ENCODE peak calls at places on chromosome 13, in nine cellular contexts. S is fibroblast of lung, V is cerebellum, C is lung, X is anterior cingulate cortex, W is lower leg skin, F is SK-N-MC, I is Daoy, Q is dorsolateral prefrontal cortex. Y is an unnamed sample.

GRCh38 chr13:110187501-110188161 is 119.3 kb downstream of the COL4A1 start:
- DNase-seq in F (peak; percentile 61), X (no peak), W (no peak), I (peak; percentile 42), C (no peak), Q (no peak), S (peak; percentile 88), V (no peak), Y (no peak)

GRCh38 chr13:38543561-38543960 is 143.3 kb upstream of the FREM2 start:
- DNase-seq in V (no peak), W (no peak), C (no peak), I (no peak), X (no peak), Q (no peak), F (no peak), S (peak; percentile 70), Y (no peak)

GRCh38 chr13:62747152-62747551 is 1331.5 kb upstream of the PCDH20 start:
- DNase-seq in S (no peak), I (peak; percentile 2), C (no peak), F (no peak), W (no peak), Q (no peak), X (no peak), V (no peak), Y (no peak)

GRCh38 chr13:92429231-92429630 is 797.4 kb upstream of the GPC6 start:
- DNase-seq in W (no peak), V (no peak), I (no peak), Q (no peak), C (no peak), X (no peak), S (no peak), F (no peak), Y (no peak)

GRCh38 chr13:106372199-106373160 is 163.0 kb downstream of the EFNB2 start:
- DNase-seq in Q (no peak), V (no peak), F (no peak), C (no peak), W (no peak), S (peak; percentile 89), I (no peak), X (no peak), Y (no peak)

GRCh38 chr13:113209336-113209879 is at the start of gene CUL4A:
- DNase-seq in C (peak; percentile 77), S (peak; percentile 70), F (no peak), V (peak; percentile 89), X (peak; percentile 67), Q (peak; percentile 67), I (peak; percentile 82), W (peak; percentile 72), Y (peak; percentile 27)

GRCh38 chr13:74306496-74306895 is 172.3 kb upstream of the KLF12 start:
- DNase-seq in I (no peak), V (no peak), X (no peak), C (no peak), S (peak; percentile 40), Q (no peak), W (no peak), F (peak; percentile 22), Y (no peak)

GRCh38 chr13:39047560-39047959 is 9.3 kb downstream of the NHLRC3 start:
- DNase-seq in Q (no peak), S (no peak), C (no peak), X (no peak), I (no peak), V (no peak), W (no peak), F (no peak), Y (no peak)

GRCh38 chr13:107993239-107993948 is 221.9 kb downstream of the LIG4 start:
- DNase-seq in Q (no peak), S (peak; percentile 2), W (no peak), V (no peak), X (no peak), C (no peak), F (no peak), I (peak; percentile 12), Y (no peak)

GRCh38 chr13:36718146-36718545 is 44.3 kb downstream of the SERTM1 start:
- DNase-seq in X (no peak), F (no peak), W (no peak), I (peak; percentile 41), C (no peak), V (no peak), S (peak; percentile 94), Q (no peak), Y (no peak)

GRCh38 chr13:106212436-106213010 is 322.9 kb downstream of the EFNB2 start:
- DNase-seq in I (no peak), W (no peak), V (no peak), Q (no peak), X (no peak), F (no peak), S (no peak), C (no peak), Y (no peak)